ENCODE peak calls at places on chromosomes 3 and 15, in seven cellular contexts. G, U, A, K, L, X and Q are unnamed samples.

GRCh38 chr3:72696815-72697214 is 151.4 kb downstream of the SHQ1 start:
- DNase-seq in G (no peak), U (no peak), A (no peak), K (no peak), L (no peak), X (no peak), Q (no peak)

GRCh38 chr3:99911433-99911832 is 93.8 kb downstream of the CMSS1 start:
- DNase-seq in G (no peak), U (no peak), A (no peak), K (no peak), L (no peak), X (no peak), Q (no peak)

GRCh38 chr3:153144779-153145178 is 17.2 kb upstream of the RAP2B start:
- DNase-seq in G (peak), U (no peak), A (no peak), K (no peak), L (no peak), X (no peak), Q (no peak)

GRCh38 chr3:194606163-194606562 is 27.1 kb downstream of the TMEM44 start:
- DNase-seq in G (no peak), U (no peak), A (no peak), K (no peak), L (no peak), X (no peak), Q (no peak)

GRCh38 chr15:94470492-94470891 is 239.1 kb downstream of the MCTP2 start:
- DNase-seq in G (no peak), U (no peak), A (no peak), K (no peak), L (no peak), X (no peak), Q (no peak)

GRCh38 chr15:27549796-27550195 is 549.3 kb downstream of the OCA2 start:
- DNase-seq in G (no peak), U (no peak), A (no peak), K (no peak), L (no peak), X (no peak), Q (no peak)

GRCh38 chr15:25844542-25844941 is 18.6 kb downstream of the ATP10A start:
- DNase-seq in G (no peak), U (no peak), A (no peak), K (no peak), L (no peak), X (no peak), Q (no peak)

GRCh38 chr3:44584646-44585501 is at the start of gene ZNF660:
- DNase-seq in G (peak), U (peak), A (peak), K (peak), L (peak), X (peak), Q (no peak)

GRCh38 chr3:186097663-186098451 is 11.0 kb downstream of the ETV5 start:
- DNase-seq in G (peak), U (peak), A (peak), K (peak), L (no peak), X (no peak), Q (no peak)

GRCh38 chr15:80068578-80068977 is 9.1 kb downstream of the ZFAND6 start:
- DNase-seq in G (no peak), U (no peak), A (no peak), K (peak), L (no peak), X (no peak), Q (no peak)

GRCh38 chr3:188780188-188781147 is 391.3 kb upstream of the TPRG1 start:
- DNase-seq in G (peak), U (no peak), A (no peak), K (peak), L (no peak), X (no peak), Q (peak)

GRCh38 chr3:184741798-184742675 is 30.2 kb upstream of the MAGEF1 start:
- DNase-seq in G (no peak), U (no peak), A (no peak), K (no peak), L (no peak), X (no peak), Q (no peak)
- TF ChIP-seq CTCF in G (no peak), U (no peak), A (no peak), K (no peak), L (no peak), X (no peak), Q (no peak)

GRCh38 chr3:134300520-134300919 is 49.9 kb upstream of the RYK start:
- DNase-seq in G (no peak), U (no peak), A (no peak), K (no peak), L (no peak), X (no peak), Q (no peak)
- TF ChIP-seq CTCF in G (peak), U (peak), A (no peak), K (no peak), L (no peak), X (no peak), Q (no peak)

DNA sequence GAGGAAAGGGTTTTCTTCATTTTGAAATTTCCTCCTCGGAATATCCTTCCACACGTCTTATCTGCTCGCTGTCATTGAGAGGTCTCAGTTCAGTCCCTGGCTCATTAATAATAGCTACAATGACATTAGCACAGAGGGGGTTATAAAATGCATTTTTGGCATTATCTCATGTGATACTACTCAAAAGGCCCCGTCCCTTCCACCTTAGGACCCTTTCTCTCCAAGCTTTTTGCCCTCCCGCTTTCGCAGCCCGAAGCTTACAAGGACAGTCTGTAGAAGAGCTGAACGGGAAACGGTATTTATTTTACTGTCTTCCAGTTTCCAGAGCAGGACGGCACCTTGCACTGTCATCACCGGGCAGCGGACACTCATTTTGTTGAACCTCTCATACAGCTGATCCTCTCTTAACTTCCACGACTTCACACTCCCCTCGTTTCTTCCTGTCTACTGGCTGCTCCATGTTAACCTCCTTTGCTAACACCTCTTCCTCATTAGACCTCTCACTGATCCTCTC is 5.6 kb upstream of the PLEKHO2 start:
- DNase-seq in G (no peak), U (no peak), A (no peak), K (no peak), L (no peak), X (no peak), Q (no peak)
- TF ChIP-seq CTCF in G (no peak), U (peak), A (no peak), K (no peak), L (no peak), X (no peak), Q (peak)

DNA sequence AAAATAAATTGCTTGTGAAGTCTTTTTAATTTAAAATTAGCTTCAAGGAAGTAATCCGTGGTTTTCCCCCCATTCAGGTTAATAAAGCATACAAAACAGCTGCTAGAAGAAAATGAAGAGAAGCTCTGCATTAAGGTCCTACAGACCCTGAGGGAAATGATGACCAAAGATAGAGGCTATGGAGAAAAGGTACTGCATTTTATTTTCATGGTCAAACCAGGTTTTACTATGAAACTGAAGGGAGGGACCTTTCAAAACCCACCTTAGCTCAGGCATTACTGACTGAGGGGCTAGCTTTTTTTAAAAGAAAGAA is 218.5 kb downstream of the ITPR1 start:
- DNase-seq in G (no peak), U (no peak), A (no peak), K (no peak), L (no peak), X (no peak), Q (no peak)
- TF ChIP-seq CTCF in G (no peak), U (peak), A (no peak), K (no peak), L (no peak), X (no peak), Q (peak)

GRCh38 chr15:81899730-81900129 is 146.1 kb downstream of the MEX3B start:
- DNase-seq in G (no peak), U (no peak), A (no peak), K (no peak), L (no peak), X (no peak), Q (no peak)
- TF ChIP-seq CTCF in G (no peak), U (no peak), A (no peak), K (no peak), L (no peak), X (no peak), Q (no peak)

GRCh38 chr15:71752604-71753289 is 57.6 kb upstream of the NR2E3 start:
- DNase-seq in G (peak), U (peak), A (no peak), K (no peak), L (peak), X (no peak), Q (no peak)
- TF ChIP-seq CTCF in G (peak), U (peak), A (peak), K (no peak), L (peak), X (no peak), Q (no peak)

DNA sequence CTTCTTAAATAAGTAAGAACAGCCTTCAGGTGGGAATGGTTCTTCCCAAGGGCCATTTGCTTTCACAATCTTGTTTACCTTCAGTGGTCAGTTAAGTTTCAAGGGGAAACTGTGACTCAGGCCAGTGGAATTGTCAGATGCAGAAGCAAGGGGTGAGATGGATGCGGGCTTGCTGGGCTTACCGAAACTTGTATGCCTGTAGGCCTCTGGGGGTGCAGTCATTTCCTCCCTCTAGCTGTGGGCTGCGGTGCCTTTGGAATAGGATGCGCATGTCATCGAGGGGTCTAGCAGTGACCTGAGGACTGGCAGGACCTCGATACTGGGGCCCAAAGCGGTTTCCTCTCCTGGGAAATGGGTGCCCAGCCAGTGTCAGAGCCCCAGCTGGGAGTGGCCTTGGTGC is 121.6 kb downstream of the EEFSEC start:
- DNase-seq in G (peak), U (no peak), A (no peak), K (no peak), L (no peak), X (no peak), Q (no peak)
- TF ChIP-seq CTCF in G (peak), U (no peak), A (no peak), K (no peak), L (no peak), X (no peak), Q (no peak)

GRCh38 chr3:28028554-28028953 is 212.9 kb upstream of the CMC1 start:
- DNase-seq in G (no peak), U (no peak), A (no peak), K (no peak), L (no peak), X (no peak), Q (no peak)
- TF ChIP-seq CTCF in G (no peak), U (no peak), A (no peak), K (no peak), L (no peak), X (no peak), Q (no peak)